ENCODE peak calls at places on chromosomes 16 and 17, in five cellular contexts. Z is pancreas, W is ovary, I is A549, V is prostate gland. Y is an unnamed sample.

GRCh38 chr17:50908860-50909764 is 43.0 kb upstream of the TOB1 start:
- DNase-seq in I (no peak), Z (peak; percentile 92), V (peak; percentile 91), W (no peak), Y (no peak)

GRCh38 chr17:64326420-64327054 is 63.5 kb upstream of the TEX2 start:
- DNase-seq in W (peak; percentile 59), I (peak; percentile 38), Z (no peak), V (peak; percentile 16), Y (peak; percentile 39)

GRCh38 chr17:58415371-58416055 is 1.8 kb downstream of the RNF43 start:
- DNase-seq in W (no peak), V (peak; percentile 46), Z (peak; percentile 66), I (no peak), Y (no peak)

GRCh38 chr16:10878328-10878643 is 1.3 kb downstream of the CIITA start:
- DNase-seq in I (no peak), V (no peak), W (no peak), Z (no peak), Y (no peak)

GRCh38 chr16:81707411-81708321 is 71.4 kb upstream of the PLCG2 start:
- DNase-seq in Z (peak; percentile 87), V (no peak), I (peak; percentile 63), W (peak; percentile 64), Y (peak; percentile 59)

GRCh38 chr16:57475711-57476339 is 10.5 kb downstream of the DOK4 start:
- DNase-seq in Z (no peak), I (peak; percentile 82), V (no peak), W (no peak), Y (no peak)

GRCh38 chr16:69724981-69725479 is 1.3 kb downstream of the NQO1 start:
- DNase-seq in V (no peak), I (no peak), W (no peak), Z (no peak), Y (no peak)

GRCh38 chr17:73958453-73958852 is 245.0 kb upstream of the RPL38 start:
- DNase-seq in W (no peak), V (no peak), Z (no peak), I (no peak), Y (no peak)

GRCh38 chr16:17972460-17972943 is 364.0 kb downstream of the NPIPA8 start:
- DNase-seq in Z (no peak), I (no peak), V (no peak), W (no peak), Y (peak; percentile 3)

GRCh38 chr17:66098040-66098439 is 93.9 kb downstream of the CEP112 start:
- DNase-seq in W (no peak), V (no peak), I (no peak), Z (no peak), Y (peak; percentile 2)

GRCh38 chr17:75245011-75245410 is 16.4 kb downstream of the GGA3 start:
- DNase-seq in Z (no peak), I (no peak), V (no peak), W (no peak), Y (no peak)

GRCh38 chr16:23060458-23061320 is 88.6 kb downstream of the USP31 start:
- DNase-seq in I (peak; percentile 78), V (peak; percentile 67), W (peak; percentile 61), Z (peak; percentile 59), Y (peak; percentile 68)

GRCh38 chr16:80518436-80518835 is 22.4 kb upstream of the DYNLRB2 start:
- DNase-seq in V (no peak), W (no peak), Z (no peak), I (no peak), Y (no peak)

GRCh38 chr17:49035470-49036269 is 38.5 kb downstream of the IGF2BP1 start:
- DNase-seq in Z (peak; percentile 36), I (peak; percentile 67), V (no peak), W (no peak), Y (peak; percentile 41)

GRCh38 chr16:85403693-85404092 is 209.4 kb upstream of the GSE1 start:
- DNase-seq in V (no peak), W (no peak), I (peak; percentile 28), Z (no peak), Y (no peak)

GRCh38 chr16:57060323-57061083 is 31.9 kb upstream of the CPNE2 start:
- DNase-seq in W (no peak), Z (no peak), V (no peak), I (no peak), Y (peak; percentile 9)

GRCh38 chr17:1067282-1067956 is 70.5 kb downstream of the TIMM22 start:
- DNase-seq in W (no peak), V (no peak), Z (no peak), I (peak; percentile 50), Y (no peak)

GRCh38 chr17:2171725-2172446 is 117.0 kb downstream of the HIC1 start:
- DNase-seq in Z (peak; percentile 80), I (no peak), V (peak; percentile 84), W (peak; percentile 88), Y (peak; percentile 98)
- H3K4me3 ChIP-seq in Z (no peak overlapping the region), I (no peak overlapping the region), V (no peak overlapping the region), W (no peak overlapping the region), Y (peak overlapping the region; percentile 33)

GRCh38 chr17:16286009-16286946 is 67.0 kb downstream of the CENPV start:
- DNase-seq in W (peak; percentile 81), I (peak; percentile 99), V (peak; percentile 28), Z (peak; percentile 51), Y (peak; percentile 93)
- TF ChIP-seq CTCF in W (peak; percentile 47), I (no peak), V (no peak), Z (no peak), Y (no peak)

GRCh38 chr17:76270127-76270592 is 5.0 kb downstream of the UBALD2 start:
- DNase-seq in V (no peak), Z (peak; percentile 48), I (no peak), W (no peak), Y (no peak)

GRCh38 chr17:76273435-76273921 is 8.3 kb downstream of the UBALD2 start:
- DNase-seq in Z (peak; percentile 48), I (no peak), V (no peak), W (no peak), Y (no peak)

GRCh38 chr17:76270770-76271668 is 5.9 kb downstream of the UBALD2 start:
- DNase-seq in I (no peak), W (no peak), Z (peak; percentile 38), V (no peak), Y (no peak)

GRCh38 chr17:76272541-76273434 is 7.6 kb downstream of the UBALD2 start:
- DNase-seq in I (no peak), Z (peak; percentile 59), W (no peak), V (no peak), Y (no peak)

GRCh38 chr17:76271669-76272540 is 6.8 kb downstream of the UBALD2 start:
- DNase-seq in Z (peak; percentile 82), W (no peak), I (no peak), V (no peak), Y (no peak)
- H3K4me3 ChIP-seq in Z (peak overlapping the region; percentile 31), W (peak overlapping the region; percentile 28), I (no peak overlapping the region), V (peak overlapping the region; percentile 24), Y (no peak overlapping the region)

GRCh38 chr17:61480414-61480807 is 28.2 kb downstream of the TBX4 start:
- DNase-seq in Z (no peak), W (no peak), V (no peak), I (no peak), Y (no peak)

GRCh38 chr17:61479493-61480413 is 27.5 kb downstream of the TBX4 start:
- DNase-seq in Z (no peak), W (no peak), V (no peak), I (no peak), Y (no peak)

GRCh38 chr17:61483778-61484116 is 31.5 kb downstream of the TBX4 start:
- DNase-seq in I (no peak), Z (no peak), W (no peak), V (no peak), Y (no peak)

GRCh38 chr17:61482467-61482866 is 30.2 kb downstream of the TBX4 start:
- DNase-seq in V (no peak), Z (no peak), W (no peak), I (no peak), Y (no peak)

DNA sequence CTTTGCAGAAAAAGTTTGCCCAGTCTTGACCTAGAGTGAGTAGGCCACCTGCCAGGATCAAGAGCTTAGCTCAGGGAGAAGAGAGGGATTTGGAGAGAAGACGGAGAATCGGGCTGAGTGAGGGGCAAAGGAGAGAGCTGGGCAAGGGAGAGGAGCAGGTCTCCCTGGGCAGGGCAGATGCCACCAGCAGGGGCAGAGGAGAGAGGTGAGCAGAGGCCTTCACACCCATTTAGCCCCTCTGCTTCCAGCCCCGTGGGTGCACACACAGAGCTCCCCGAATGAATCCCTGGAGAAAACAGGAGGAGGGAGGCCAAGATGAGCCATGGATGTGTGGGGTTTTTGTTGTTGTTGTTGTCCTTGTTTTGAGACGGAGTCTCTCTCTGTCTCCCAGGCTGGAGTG is 29.2 kb downstream of the TBX4 start:
- DNase-seq in Z (no peak), I (no peak), W (no peak), V (no peak), Y (no peak)
- TF ChIP-seq CTCF in Z (no peak), I (no peak), W (no peak), V (no peak), Y (no peak)

GRCh38 chr16:71912483-71912882 is 17.2 kb downstream of the IST1 start:
- DNase-seq in W (no peak), I (no peak), V (no peak), Z (no peak), Y (no peak)
- H3K4me3 ChIP-seq in W (no peak overlapping the region), I (no peak overlapping the region), V (no peak overlapping the region), Z (no peak overlapping the region), Y (no peak overlapping the region)

GRCh38 chr17:47745037-47745380 is 12.0 kb downstream of the TBX21 start:
- DNase-seq in Z (no peak), I (no peak), W (no peak), V (no peak), Y (no peak)

GRCh38 chr17:47741793-47742145 is 8.7 kb downstream of the TBX21 start:
- DNase-seq in Z (no peak), I (no peak), W (no peak), V (no peak), Y (no peak)

GRCh38 chr17:47744168-47745036 is 11.4 kb downstream of the TBX21 start:
- DNase-seq in Z (no peak), W (no peak), I (no peak), V (no peak), Y (no peak)

GRCh38 chr17:47741109-47741792 is 8.2 kb downstream of the TBX21 start:
- DNase-seq in V (no peak), I (no peak), W (no peak), Z (no peak), Y (no peak)

GRCh38 chr17:47742319-47743181 is 9.5 kb downstream of the TBX21 start:
- DNase-seq in Z (no peak), V (no peak), I (no peak), W (no peak), Y (no peak)
- TF ChIP-seq CTCF in Z (no peak), V (no peak), I (peak; percentile 26), W (no peak), Y (peak; percentile 10)

DNA sequence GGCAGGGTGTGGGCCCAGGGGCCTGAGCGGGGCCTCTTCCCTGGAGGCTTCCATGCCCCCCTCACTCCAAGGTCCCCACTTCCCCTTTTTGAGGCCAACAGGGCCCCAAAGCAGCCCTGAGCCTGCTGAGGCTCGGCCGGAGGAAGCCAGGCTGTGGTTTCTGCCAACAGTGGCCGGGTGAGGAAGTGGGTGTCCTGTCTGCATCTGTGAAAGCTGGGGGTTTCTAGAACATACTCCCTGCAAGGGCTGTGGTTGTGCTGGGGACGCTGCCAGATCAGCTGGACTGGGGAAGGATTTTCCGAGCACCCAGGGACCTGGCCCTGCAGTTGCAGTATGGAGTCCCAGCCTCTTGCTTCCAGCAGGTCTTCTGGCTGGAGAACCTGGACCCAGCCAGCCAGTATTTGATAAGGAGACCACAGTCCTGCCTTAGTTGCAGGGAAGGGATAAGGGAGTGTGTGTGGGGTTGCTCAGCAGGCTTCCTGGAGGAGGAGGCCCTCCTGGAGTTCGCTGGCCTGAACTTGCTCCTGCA is 15.7 kb downstream of the ADCY7 start:
- DNase-seq in I (no peak), W (no peak), V (peak; percentile 25), Z (no peak), Y (peak; percentile 47)
- H3K4me3 ChIP-seq in I (no peak overlapping the region), W (no peak overlapping the region), V (no peak overlapping the region), Z (no peak overlapping the region), Y (no peak overlapping the region)